ENCODE peak calls at places on chromosomes 11 and 22, in five cellular contexts. X is GM12892; Q is RPMI7951; O is T follicular helper cell; T is activated naive CD4-positive, alpha-beta T cell treated with anti-CD3 and anti-CD28 coated beads, Interleukin-2, amount 10 ng/mL, durations not matched to agents 7 days and 5 days. Z is an unnamed sample.

GRCh38 chr11:2269601-2270321 is 627 bp downstream of the ASCL2 start:
- DNase-seq in X (no peak), Q (peak), O (no peak), T (peak), Z (no peak)

GRCh38 chr22:27798526-27799333 is 2.8 kb downstream of the MN1 start:
- DNase-seq in X (no peak), Q (no peak), O (no peak), T (no peak), Z (no peak)

GRCh38 chr11:91366186-91366585 is 858.4 kb upstream of the FAT3 start:
- DNase-seq in X (no peak), Q (no peak), O (no peak), T (no peak), Z (no peak)

GRCh38 chr22:24695958-24696511 is 78.5 kb downstream of the PIWIL3 start:
- DNase-seq in X (no peak), Q (no peak), O (no peak), T (no peak), Z (no peak)

GRCh38 chr22:50016988-50017700 is 4.6 kb upstream of the IL17REL start:
- DNase-seq in X (peak), Q (no peak), O (peak), T (no peak), Z (no peak)

GRCh38 chr11:118226294-118226693 is 1.5 kb upstream of the JAML start:
- DNase-seq in X (no peak), Q (peak), O (no peak), T (no peak), Z (no peak)

GRCh38 chr11:66344550-66345315 is at the start of gene BRMS1:
- DNase-seq in X (peak), Q (peak), O (peak), T (peak), Z (peak)

GRCh38 chr11:47916361-47916841 is 64.0 kb upstream of the PTPRJ start:
- DNase-seq in X (no peak), Q (no peak), O (no peak), T (no peak), Z (no peak)

GRCh38 chr11:94077568-94078293 is 50.9 kb upstream of the PANX1 start:
- DNase-seq in X (no peak), Q (no peak), O (no peak), T (no peak), Z (no peak)

GRCh38 chr22:46740910-46741785 is 3.1 kb upstream of the CERK start:
- DNase-seq in X (no peak), Q (no peak), O (no peak), T (no peak), Z (no peak)

GRCh38 chr11:86360775-86361395 is 13.8 kb upstream of the CCDC81 start:
- DNase-seq in X (no peak), Q (peak), O (no peak), T (no peak), Z (no peak)

GRCh38 chr11:126892781-126893180 is 107.8 kb downstream of the KIRREL3 start:
- DNase-seq in X (no peak), Q (no peak), O (no peak), T (no peak), Z (no peak)

GRCh38 chr11:58888579-58888978 is 44.1 kb upstream of the GLYATL2 start:
- DNase-seq in X (no peak), Q (no peak), O (no peak), T (no peak), Z (no peak)

GRCh38 chr11:66652651-66653050 is 14.1 kb downstream of the RBM4 start:
- DNase-seq in X (no peak), Q (no peak), O (no peak), T (no peak), Z (no peak)

GRCh38 chr11:72613977-72614376 is 60.2 kb downstream of the PDE2A start:
- DNase-seq in X (peak), Q (no peak), O (no peak), T (peak), Z (peak)

GRCh38 chr11:78397398-78397797 is 20.2 kb downstream of the GAB2 start:
- DNase-seq in X (no peak), Q (no peak), O (no peak), T (peak), Z (no peak)

GRCh38 chr22:26589367-26589844 is 526 bp downstream of the TPST2 start:
- DNase-seq in X (no peak), Q (peak), O (peak), T (peak), Z (no peak)

GRCh38 chr11:134951305-134951700 is 539.3 kb upstream of the B3GAT1 start:
- DNase-seq in X (no peak), Q (peak), O (no peak), T (no peak), Z (peak)

GRCh38 chr22:39518124-39518786 is 2.1 kb upstream of the ATF4 start:
- DNase-seq in X (no peak), Q (no peak), O (no peak), T (no peak), Z (no peak)

GRCh38 chr22:35425971-35426800 is 26.2 kb downstream of the MCM5 start:
- DNase-seq in X (no peak), Q (peak), O (no peak), T (no peak), Z (no peak)

GRCh38 chr11:73249304-73249703 is 22.8 kb upstream of the P2RY6 start:
- DNase-seq in X (no peak), Q (no peak), O (no peak), T (no peak), Z (no peak)

GRCh38 chr11:18088974-18089373 is 16.9 kb downstream of the SAAL1 start:
- DNase-seq in X (no peak), Q (no peak), O (no peak), T (no peak), Z (no peak)

GRCh38 chr22:50485221-50486131 is 1.2 kb upstream of the MIOX start:
- DNase-seq in X (no peak), Q (peak), O (no peak), T (no peak), Z (no peak)

GRCh38 chr11:120013325-120014250 is 124.3 kb downstream of the TRIM29 start:
- DNase-seq in X (peak), Q (peak), O (no peak), T (no peak), Z (peak)

GRCh38 chr11:65777241-65777640 is 3.5 kb downstream of the AP5B1 start:
- DNase-seq in X (no peak), Q (no peak), O (no peak), T (no peak), Z (no peak)

GRCh38 chr11:84628871-84629625 is 998.1 kb downstream of the DLG2 start:
- DNase-seq in X (no peak), Q (no peak), O (no peak), T (no peak), Z (no peak)

GRCh38 chr22:25048659-25049657 is 96.4 kb downstream of the KIAA1671 start:
- DNase-seq in X (peak), Q (peak), O (peak), T (peak), Z (peak)

GRCh38 chr11:28833169-28833568 is 725.0 kb downstream of the METTL15 start:
- DNase-seq in X (no peak), Q (no peak), O (no peak), T (no peak), Z (no peak)

GRCh38 chr11:61550665-61551227 is 30.1 kb downstream of the SYT7 start:
- DNase-seq in X (no peak), Q (no peak), O (no peak), T (no peak), Z (no peak)

GRCh38 chr11:44207292-44207691 is 102.6 kb downstream of the ALX4 start:
- DNase-seq in X (no peak), Q (no peak), O (no peak), T (no peak), Z (no peak)

GRCh38 chr22:33918676-33919590 is 1.3 kb downstream of the LARGE1 start:
- DNase-seq in X (no peak), Q (peak), O (no peak), T (no peak), Z (peak)

GRCh38 chr11:35292290-35292689 is 127.1 kb downstream of the SLC1A2 start:
- DNase-seq in X (no peak), Q (no peak), O (no peak), T (no peak), Z (no peak)

GRCh38 chr11:26704249-26704648 is 17.6 kb downstream of the SLC5A12 start:
- DNase-seq in X (no peak), Q (peak), O (no peak), T (no peak), Z (no peak)

GRCh38 chr11:60944504-60945294 is 7.3 kb downstream of the SLC15A3 start:
- DNase-seq in X (no peak), Q (no peak), O (no peak), T (no peak), Z (no peak)

GRCh38 chr11:20248345-20248744 is 88.1 kb upstream of the DBX1 start:
- DNase-seq in X (no peak), Q (no peak), O (no peak), T (no peak), Z (no peak)

GRCh38 chr11:103488021-103488420 is 378.8 kb downstream of the DYNC2H1 start:
- DNase-seq in X (no peak), Q (peak), O (no peak), T (no peak), Z (no peak)

GRCh38 chr11:32312865-32313403 is 122.4 kb downstream of the WT1 start:
- DNase-seq in X (peak), Q (peak), O (no peak), T (peak), Z (no peak)

GRCh38 chr22:22803285-22803853 is 84.2 kb upstream of the IGLL5 start:
- DNase-seq in X (no peak), Q (no peak), O (no peak), T (peak), Z (no peak)

GRCh38 chr22:50671641-50672040 is 982 bp upstream of the SHANK3 start:
- DNase-seq in X (peak), Q (no peak), O (no peak), T (no peak), Z (no peak)

Z was measured in head of caudate nucleus.